ENCODE peak calls at places on chromosomes 12 and 14, in five cellular contexts. D is nephron progenitor cell; M is MCF 10A; E is activated T-cell treated with anti-CD3 and anti-CD28 coated beads, Interleukin-2, amount 50 U/mL, for 4 hours; S is Right ventricle myocardium superior. L is an unnamed sample.

GRCh38 chr14:57889245-57889644 is 23.4 kb upstream of the SLC35F4 start:
- DNase-seq in D (no peak), M (peak), E (no peak), S (peak), L (no peak)

GRCh38 chr14:84095796-84096195 is 1434.1 kb upstream of the FLRT2 start:
- DNase-seq in D (no peak), M (no peak), E (no peak), S (no peak), L (no peak)

GRCh38 chr12:3262466-3262865 is 185.3 kb downstream of the TSPAN9 start:
- DNase-seq in D (no peak), M (no peak), E (no peak), S (no peak), L (no peak)

GRCh38 chr12:29655861-29656260 is 127.9 kb downstream of the TMTC1 start:
- DNase-seq in D (no peak), M (no peak), E (no peak), S (no peak), L (peak)

GRCh38 chr14:71183856-71184255 is 276.6 kb downstream of the PCNX1 start:
- DNase-seq in D (no peak), M (no peak), E (no peak), S (no peak), L (no peak)

GRCh38 chr12:103331643-103332042 is 164.1 kb downstream of the C12orf42 start:
- DNase-seq in D (no peak), M (no peak), E (no peak), S (no peak), L (no peak)

GRCh38 chr14:88597038-88597437 is 34.2 kb downstream of the ZC3H14 start:
- DNase-seq in D (no peak), M (no peak), E (no peak), S (no peak), L (no peak)

GRCh38 chr12:54352891-54353874 is 11.1 kb downstream of the GPR84 start:
- DNase-seq in D (peak), M (no peak), E (no peak), S (no peak), L (no peak)

GRCh38 chr12:105955608-105955931 is 183.2 kb downstream of the NUAK1 start:
- DNase-seq in D (no peak), M (no peak), E (no peak), S (no peak), L (no peak)

GRCh38 chr14:70707138-70708038 is 65.7 kb downstream of the TTC9 start:
- DNase-seq in D (no peak), M (peak), E (no peak), S (no peak), L (no peak)

GRCh38 chr14:72154645-72155378 is 222.6 kb downstream of the RGS6 start:
- DNase-seq in D (no peak), M (no peak), E (no peak), S (no peak), L (no peak)

GRCh38 chr12:124995200-124995961 is 1.9 kb downstream of the BRI3BP start:
- DNase-seq in D (no peak), M (no peak), E (no peak), S (no peak), L (no peak)

GRCh38 chr14:71230897-71231296 is 323.6 kb downstream of the PCNX1 start:
- DNase-seq in D (no peak), M (no peak), E (no peak), S (no peak), L (no peak)

GRCh38 chr12:1796515-1797010 is 23.8 kb upstream of the LRTM2 start:
- DNase-seq in D (no peak), M (no peak), E (peak), S (peak), L (no peak)

GRCh38 chr12:100643246-100643645 is 69.8 kb downstream of the GAS2L3 start:
- DNase-seq in D (no peak), M (no peak), E (no peak), S (no peak), L (no peak)